ENCODE peak calls at places on chromosomes 7 and 10, in six cellular contexts. One of them, this sample, is unnamed.

GRCh38 chr7:22632674-22633073 is 94.3 kb upstream of the IL6 start:
- DNase-seq in nucleus accumbens: no peak
- DNase-seq in T-helper 9 cell: no peak
- DNase-seq in caudate nucleus: no peak
- DNase-seq in stimulated activated CD8-positive, alpha-beta memory T cell treated with anti-CD3 and anti-CD28 coated beads, Interleukin-4, amount 100 ng/mL, for 4 hours: no peak
- DNase-seq in effector memory CD4-positive, alpha-beta T cell: no peak
- DNase-seq in this sample: no peak

GRCh38 chr7:28062197-28062988 is 118.2 kb downstream of the JAZF1 start:
- DNase-seq in nucleus accumbens: peak; percentile 2
- DNase-seq in T-helper 9 cell: peak; percentile 23
- DNase-seq in caudate nucleus: peak; percentile 6
- DNase-seq in stimulated activated CD8-positive, alpha-beta memory T cell treated with anti-CD3 and anti-CD28 coated beads, Interleukin-4, amount 100 ng/mL, for 4 hours: no peak
- DNase-seq in effector memory CD4-positive, alpha-beta T cell: no peak
- DNase-seq in this sample: no peak

GRCh38 chr10:79082631-79083581 is 14.1 kb downstream of the ZMIZ1 start:
- DNase-seq in nucleus accumbens: no peak
- DNase-seq in T-helper 9 cell: no peak
- DNase-seq in caudate nucleus: no peak
- DNase-seq in stimulated activated CD8-positive, alpha-beta memory T cell treated with anti-CD3 and anti-CD28 coated beads, Interleukin-4, amount 100 ng/mL, for 4 hours: no peak
- DNase-seq in effector memory CD4-positive, alpha-beta T cell: no peak
- DNase-seq in this sample: no peak

GRCh38 chr7:44415047-44415446 is 75.4 kb downstream of the NUDCD3 start:
- DNase-seq in nucleus accumbens: no peak
- DNase-seq in T-helper 9 cell: no peak
- DNase-seq in caudate nucleus: no peak
- DNase-seq in stimulated activated CD8-positive, alpha-beta memory T cell treated with anti-CD3 and anti-CD28 coated beads, Interleukin-4, amount 100 ng/mL, for 4 hours: no peak
- DNase-seq in effector memory CD4-positive, alpha-beta T cell: no peak
- DNase-seq in this sample: no peak

GRCh38 chr10:85597006-85597405 is 769.6 kb downstream of the GRID1 start:
- DNase-seq in nucleus accumbens: no peak
- DNase-seq in T-helper 9 cell: no peak
- DNase-seq in caudate nucleus: no peak
- DNase-seq in stimulated activated CD8-positive, alpha-beta memory T cell treated with anti-CD3 and anti-CD28 coated beads, Interleukin-4, amount 100 ng/mL, for 4 hours: no peak
- DNase-seq in effector memory CD4-positive, alpha-beta T cell: no peak
- DNase-seq in this sample: no peak

GRCh38 chr7:50632561-50633413 is 67.6 kb upstream of the DDC start:
- DNase-seq in nucleus accumbens: no peak
- DNase-seq in T-helper 9 cell: peak; percentile 44
- DNase-seq in caudate nucleus: no peak
- DNase-seq in stimulated activated CD8-positive, alpha-beta memory T cell treated with anti-CD3 and anti-CD28 coated beads, Interleukin-4, amount 100 ng/mL, for 4 hours: peak; percentile 21
- DNase-seq in effector memory CD4-positive, alpha-beta T cell: peak; percentile 24
- DNase-seq in this sample: no peak

GRCh38 chr10:42583828-42584227 is 54.5 kb downstream of the ZNF33B start:
- DNase-seq in nucleus accumbens: no peak
- DNase-seq in T-helper 9 cell: no peak
- DNase-seq in caudate nucleus: no peak
- DNase-seq in stimulated activated CD8-positive, alpha-beta memory T cell treated with anti-CD3 and anti-CD28 coated beads, Interleukin-4, amount 100 ng/mL, for 4 hours: no peak
- DNase-seq in effector memory CD4-positive, alpha-beta T cell: no peak
- DNase-seq in this sample: no peak

GRCh38 chr10:100209303-100209702 is 20.1 kb downstream of the CHUK start:
- DNase-seq in nucleus accumbens: no peak
- DNase-seq in T-helper 9 cell: no peak
- DNase-seq in caudate nucleus: no peak
- DNase-seq in stimulated activated CD8-positive, alpha-beta memory T cell treated with anti-CD3 and anti-CD28 coated beads, Interleukin-4, amount 100 ng/mL, for 4 hours: no peak
- DNase-seq in effector memory CD4-positive, alpha-beta T cell: no peak
- DNase-seq in this sample: no peak

GRCh38 chr10:87589653-87590052 is 70.0 kb upstream of the PAPSS2 start:
- DNase-seq in nucleus accumbens: no peak
- DNase-seq in T-helper 9 cell: no peak
- DNase-seq in caudate nucleus: no peak
- DNase-seq in stimulated activated CD8-positive, alpha-beta memory T cell treated with anti-CD3 and anti-CD28 coated beads, Interleukin-4, amount 100 ng/mL, for 4 hours: no peak
- DNase-seq in effector memory CD4-positive, alpha-beta T cell: no peak
- DNase-seq in this sample: no peak

GRCh38 chr10:74575912-74576311 is 250.5 kb upstream of the KAT6B start:
- DNase-seq in nucleus accumbens: no peak
- DNase-seq in T-helper 9 cell: no peak
- DNase-seq in caudate nucleus: no peak
- DNase-seq in stimulated activated CD8-positive, alpha-beta memory T cell treated with anti-CD3 and anti-CD28 coated beads, Interleukin-4, amount 100 ng/mL, for 4 hours: no peak
- DNase-seq in effector memory CD4-positive, alpha-beta T cell: no peak
- DNase-seq in this sample: no peak

GRCh38 chr7:55432937-55433784 is 68.0 kb downstream of the LANCL2 start:
- DNase-seq in nucleus accumbens: no peak
- DNase-seq in T-helper 9 cell: no peak
- DNase-seq in caudate nucleus: no peak
- DNase-seq in stimulated activated CD8-positive, alpha-beta memory T cell treated with anti-CD3 and anti-CD28 coated beads, Interleukin-4, amount 100 ng/mL, for 4 hours: no peak
- DNase-seq in effector memory CD4-positive, alpha-beta T cell: no peak
- DNase-seq in this sample: no peak

GRCh38 chr10:26112532-26112931 is 104.0 kb upstream of the GAD2 start:
- DNase-seq in nucleus accumbens: no peak
- DNase-seq in T-helper 9 cell: no peak
- DNase-seq in caudate nucleus: no peak
- DNase-seq in stimulated activated CD8-positive, alpha-beta memory T cell treated with anti-CD3 and anti-CD28 coated beads, Interleukin-4, amount 100 ng/mL, for 4 hours: no peak
- DNase-seq in effector memory CD4-positive, alpha-beta T cell: no peak
- DNase-seq in this sample: no peak

GRCh38 chr10:22334414-22335203 is 10.7 kb upstream of the SPAG6 start:
- DNase-seq in nucleus accumbens: no peak
- DNase-seq in T-helper 9 cell: no peak
- DNase-seq in caudate nucleus: no peak
- DNase-seq in stimulated activated CD8-positive, alpha-beta memory T cell treated with anti-CD3 and anti-CD28 coated beads, Interleukin-4, amount 100 ng/mL, for 4 hours: no peak
- DNase-seq in effector memory CD4-positive, alpha-beta T cell: peak; percentile 2
- DNase-seq in this sample: no peak

GRCh38 chr10:133230387-133231195 is 574 bp downstream of the UTF1 start:
- DNase-seq in nucleus accumbens: no peak
- DNase-seq in T-helper 9 cell: no peak
- DNase-seq in caudate nucleus: no peak
- DNase-seq in stimulated activated CD8-positive, alpha-beta memory T cell treated with anti-CD3 and anti-CD28 coated beads, Interleukin-4, amount 100 ng/mL, for 4 hours: no peak
- DNase-seq in effector memory CD4-positive, alpha-beta T cell: no peak
- DNase-seq in this sample: no peak

GRCh38 chr7:129436335-129436923 is 2.2 kb downstream of the STRIP2 start:
- DNase-seq in nucleus accumbens: no peak
- DNase-seq in T-helper 9 cell: no peak
- DNase-seq in caudate nucleus: no peak
- DNase-seq in stimulated activated CD8-positive, alpha-beta memory T cell treated with anti-CD3 and anti-CD28 coated beads, Interleukin-4, amount 100 ng/mL, for 4 hours: no peak
- DNase-seq in effector memory CD4-positive, alpha-beta T cell: no peak
- DNase-seq in this sample: no peak